ENCODE peak calls at places on chromosomes 13 and 19, in seven cellular contexts. D is GOT3; C is iris pigment epithelial cell; V is stimulated activated CD8-positive, alpha-beta memory T cell treated with anti-CD3 and anti-CD28 coated beads, Interleukin-15, amount 100 ng/mL, for 4 hours; B is AG10803; R is RPMI7951; E is left lung. H is an unnamed sample.

GRCh38 chr19:48678201-48678600 is 5.4 kb upstream of the NTN5 start:
- DNase-seq in E (no peak), C (no peak), D (no peak), V (no peak), B (no peak), R (no peak), H (no peak)

GRCh38 chr19:40598918-40599307 is 2.3 kb upstream of the LTBP4 start:
- DNase-seq in C (no peak), B (no peak), R (no peak), V (no peak), D (no peak), E (no peak), H (no peak)

GRCh38 chr13:28493740-28494536 is 990 bp downstream of the FLT1 start:
- DNase-seq in V (no peak), D (no peak), E (peak; percentile 82), C (peak; percentile 31), B (no peak), R (no peak), H (no peak)

GRCh38 chr13:103671547-103671946 is 605.3 kb upstream of the SLC10A2 start:
- DNase-seq in E (no peak), V (no peak), D (no peak), R (no peak), B (no peak), C (no peak), H (no peak)

GRCh38 chr19:19447536-19448237 is 42.2 kb downstream of the GATAD2A start:
- DNase-seq in R (no peak), C (no peak), D (no peak), E (no peak), B (peak; percentile 39), V (no peak), H (no peak)

GRCh38 chr19:4172861-4173473 is 9.4 kb downstream of the SIRT6 start:
- DNase-seq in R (peak; percentile 41), V (no peak), E (peak; percentile 89), C (peak; percentile 22), B (peak; percentile 11), D (no peak), H (peak; percentile 36)

GRCh38 chr19:41999071-41999877 is 5.2 kb upstream of the ATP1A3 start:
- DNase-seq in V (no peak), E (peak; percentile 71), B (no peak), C (no peak), R (no peak), D (no peak), H (no peak)

GRCh38 chr13:32272021-32272695 is 43.0 kb downstream of the ZAR1L start:
- DNase-seq in B (no peak), D (no peak), C (peak; percentile 50), E (no peak), V (no peak), R (no peak), H (no peak)

GRCh38 chr19:58170860-58171259 is 12.0 kb upstream of the ZNF274 start:
- DNase-seq in V (no peak), R (peak; percentile 80), E (no peak), D (no peak), B (peak; percentile 8), C (peak; percentile 61), H (peak; percentile 58)

GRCh38 chr19:44719262-44719701 is 20.3 kb downstream of the CEACAM16 start:
- DNase-seq in R (no peak), C (no peak), E (no peak), B (no peak), V (no peak), D (no peak), H (no peak)

GRCh38 chr13:102089177-102089576 is 312.7 kb downstream of the FGF14 start:
- DNase-seq in D (no peak), E (no peak), R (peak; percentile 13), B (peak; percentile 3), V (no peak), C (peak; percentile 14), H (no peak)

GRCh38 chr19:23996549-23996948 is 81.9 kb downstream of the ZNF726 start:
- DNase-seq in V (no peak), R (peak; percentile 46), E (no peak), C (peak; percentile 3), D (no peak), B (no peak), H (no peak)

GRCh38 chr19:16283103-16283469 is 41.5 kb upstream of the KLF2 start:
- DNase-seq in E (no peak), R (no peak), C (peak; percentile 47), D (no peak), B (no peak), V (no peak), H (no peak)

GRCh38 chr19:21848706-21849105 is 12.7 kb upstream of the ZNF43 start:
- DNase-seq in B (no peak), V (no peak), C (peak; percentile 65), R (peak; percentile 45), E (no peak), D (no peak), H (peak; percentile 66)

GRCh38 chr13:112888238-112889111 is 80.5 kb upstream of the MCF2L start:
- DNase-seq in C (no peak), R (no peak), V (no peak), E (peak; percentile 67), D (no peak), B (no peak), H (no peak)

GRCh38 chr19:15332311-15332996 is at the start of gene BRD4:
- DNase-seq in B (peak; percentile 48), C (peak; percentile 47), D (peak; percentile 28), E (peak; percentile 91), R (peak; percentile 56), V (peak; percentile 44), H (peak; percentile 35)

GRCh38 chr13:24212674-24213073 is 52.2 kb downstream of the SPATA13 start:
- DNase-seq in E (no peak), B (no peak), C (no peak), R (no peak), V (no peak), D (no peak), H (no peak)

GRCh38 chr13:113735194-113735593 is 23.8 kb upstream of the TMEM255B start:
- DNase-seq in C (no peak), V (no peak), E (peak; percentile 59), R (no peak), D (no peak), B (no peak), H (no peak)

GRCh38 chr13:99436686-99437416 is 64.4 kb upstream of the TM9SF2 start:
- DNase-seq in V (peak; percentile 89), D (peak; percentile 70), E (peak; percentile 96), C (peak; percentile 80), R (peak; percentile 74), B (peak; percentile 77), H (peak; percentile 68)

GRCh38 chr19:47057328-47057727 is 8.9 kb upstream of the TMEM160 start:
- DNase-seq in V (no peak), B (no peak), R (no peak), D (no peak), C (peak; percentile 76), E (no peak), H (no peak)

GRCh38 chr19:9834726-9835506 is at the start of gene PIN1:
- DNase-seq in E (peak; percentile 98), D (peak; percentile 94), B (peak; percentile 98), R (peak; percentile 98), C (peak; percentile 98), V (peak; percentile 98), H (peak; percentile 98)

GRCh38 chr13:46866150-46866549 is 30.7 kb downstream of the HTR2A start:
- DNase-seq in B (peak; percentile 42), C (peak; percentile 69), E (peak; percentile 77), R (peak; percentile 61), V (no peak), D (no peak), H (peak; percentile 57)

GRCh38 chr19:47499863-47500830 is 14.7 kb downstream of the NAPA start:
- DNase-seq in C (no peak), R (no peak), E (peak; percentile 57), D (no peak), V (no peak), B (no peak), H (no peak)

GRCh38 chr19:4566402-4567051 is 7.0 kb upstream of the SEMA6B start:
- DNase-seq in V (no peak), C (no peak), B (no peak), D (no peak), R (no peak), E (no peak), H (no peak)

GRCh38 chr19:7874080-7874856 is at the start of gene PRR36:
- DNase-seq in D (no peak), C (no peak), V (no peak), E (no peak), B (no peak), R (no peak), H (no peak)

GRCh38 chr13:74253161-74253560 is 119.0 kb upstream of the KLF12 start:
- DNase-seq in V (no peak), B (no peak), R (no peak), C (no peak), E (no peak), D (no peak), H (no peak)

GRCh38 chr13:88707652-88708051 is 1036.5 kb downstream of the SLITRK5 start:
- DNase-seq in D (no peak), B (no peak), E (no peak), C (no peak), V (no peak), R (no peak), H (no peak)

GRCh38 chr13:73740681-73741080 is 393.5 kb downstream of the KLF12 start:
- DNase-seq in E (no peak), R (no peak), D (no peak), C (peak; percentile 26), B (peak; percentile 79), V (no peak), H (no peak)

GRCh38 chr13:26025196-26025595 is 26.6 kb downstream of the SHISA2 start:
- DNase-seq in R (no peak), D (no peak), C (no peak), B (no peak), V (no peak), E (no peak), H (no peak)

GRCh38 chr13:111857336-111857735 is 209.6 kb upstream of the SOX1 start:
- DNase-seq in E (peak; percentile 31), D (no peak), B (no peak), V (no peak), R (no peak), C (no peak), H (no peak)

GRCh38 chr13:31050486-31051400 is 111.0 kb downstream of the HSPH1 start:
- DNase-seq in B (peak; percentile 8), C (no peak), D (no peak), R (no peak), E (no peak), V (no peak), H (no peak)

GRCh38 chr19:39497850-39498261 is 891 bp upstream of the DLL3 start:
- DNase-seq in E (peak; percentile 64), R (peak; percentile 37), D (no peak), V (no peak), B (no peak), C (peak; percentile 39), H (no peak)

GRCh38 chr19:34319230-34319585 is 45.8 kb upstream of the GPI start:
- DNase-seq in D (no peak), B (no peak), R (no peak), E (no peak), V (no peak), C (no peak), H (peak; percentile 21)

GRCh38 chr19:44113784-44114390 is 688 bp downstream of the ZNF225 start:
- DNase-seq in C (no peak), E (no peak), D (no peak), B (no peak), V (no peak), R (no peak), H (peak; percentile 1)

GRCh38 chr13:21137696-21138095 is 38.7 kb downstream of the SKA3 start:
- DNase-seq in R (peak; percentile 51), E (no peak), V (no peak), C (peak; percentile 70), B (peak; percentile 8), D (no peak), H (peak; percentile 29)

GRCh38 chr13:113124211-113125025 is 1.8 kb downstream of the F10 start:
- DNase-seq in R (no peak), V (no peak), B (no peak), C (no peak), E (no peak), D (no peak), H (no peak)

GRCh38 chr13:48235100-48235813 is 2.3 kb downstream of the ITM2B start:
- DNase-seq in E (no peak), C (peak; percentile 57), B (peak; percentile 46), D (no peak), R (peak; percentile 79), V (no peak), H (peak; percentile 62)